ENCODE peak calls at places on chromosome 17, in seven cellular contexts. H is activated effector memory CD4-positive, alpha-beta T cell treated with anti-CD3 and anti-CD28 coated beads, Interleukin-2, amount 50 U/mL, for 16 hours; D is GM06990; J is anterior cingulate cortex; Z is stimulated activated CD4-positive, alpha-beta T cell treated with anti-CD3 and anti-CD28 coated beads, Interleukin-4, amount 100 ng/mL, for 24 hours; A is Right ventricle myocardium superior; Q is epithelial cell of prostate. F is an unnamed sample.

GRCh38 chr17:676060-676745 is 38.4 kb downstream of the VPS53 start:
- DNase-seq in H (no peak), D (no peak), J (no peak), Z (no peak), A (no peak), Q (no peak), F (no peak)

GRCh38 chr17:9434502-9435113 is 141.0 kb downstream of the STX8 start:
- DNase-seq in H (no peak), D (peak), J (no peak), Z (no peak), A (no peak), Q (peak), F (no peak)

GRCh38 chr17:79618383-79619067 is 7.7 kb upstream of the RBFOX3 start:
- DNase-seq in H (peak), D (no peak), J (peak), Z (no peak), A (no peak), Q (no peak), F (no peak)

GRCh38 chr17:70905796-70906195 is 736.5 kb downstream of the KCNJ2 start:
- DNase-seq in H (no peak), D (no peak), J (no peak), Z (no peak), A (peak), Q (peak), F (peak)

GRCh38 chr17:2594657-2595085 is 1.2 kb downstream of the PAFAH1B1 start:
- DNase-seq in H (no peak), D (no peak), J (no peak), Z (peak), A (no peak), Q (no peak), F (no peak)

GRCh38 chr17:28416703-28417311 is 10.8 kb upstream of the SLC46A1 start:
- DNase-seq in H (peak), D (no peak), J (no peak), Z (peak), A (no peak), Q (peak), F (peak)

GRCh38 chr17:81727324-81728031 is 15.4 kb downstream of the SLC25A10 start:
- DNase-seq in H (no peak), D (no peak), J (no peak), Z (no peak), A (no peak), Q (no peak), F (no peak)

GRCh38 chr17:66755101-66755943 is 79.6 kb upstream of the CACNG5 start:
- DNase-seq in H (no peak), D (no peak), J (no peak), Z (no peak), A (no peak), Q (peak), F (no peak)

GRCh38 chr17:56592487-56593072 is 919 bp upstream of the NOG start:
- DNase-seq in H (peak), D (peak), J (no peak), Z (peak), A (peak), Q (no peak), F (peak)

GRCh38 chr17:45784583-45785372 is 658 bp downstream of the CRHR1 start:
- DNase-seq in H (peak), D (no peak), J (no peak), Z (peak), A (peak), Q (no peak), F (peak)

GRCh38 chr17:83086197-83086880 is 6.9 kb downstream of the METRNL start:
- DNase-seq in H (no peak), D (no peak), J (no peak), Z (no peak), A (no peak), Q (no peak), F (no peak)

GRCh38 chr17:40598928-40599627 is 33.8 kb upstream of the CCR7 start:
- DNase-seq in H (peak), D (peak), J (no peak), Z (peak), A (no peak), Q (no peak), F (no peak)

GRCh38 chr17:80833952-80834895 is 157.4 kb upstream of the CHMP6 start:
- DNase-seq in H (no peak), D (no peak), J (no peak), Z (no peak), A (peak), Q (no peak), F (no peak)

GRCh38 chr17:8420041-8420934 is 15.4 kb upstream of the NDEL1 start:
- DNase-seq in H (no peak), D (no peak), J (no peak), Z (no peak), A (peak), Q (no peak), F (no peak)